ENCODE peak calls at places on chromosome 5, in five cellular contexts. M is GM12878, T is A549, A is HepG2, S is K562. G is an unnamed sample.

GRCh38 chr5:157306690-157307089 is 40.8 kb downstream of the CYFIP2 start:
- DNase-seq in M (no peak), T (no peak), A (no peak), S (no peak), G (no peak)

GRCh38 chr5:24777392-24777791 is 132.6 kb upstream of the CDH10 start:
- DNase-seq in A (no peak), T (no peak), S (no peak), M (no peak), G (no peak)

GRCh38 chr5:132737982-132738770 is 830 bp upstream of the KIF3A start:
- DNase-seq in M (no peak), T (no peak), S (peak), A (no peak), G (no peak)

GRCh38 chr5:75450069-75450468 is 61.4 kb downstream of the CERT1 start:
- DNase-seq in A (no peak), M (no peak), S (no peak), T (no peak), G (no peak)

GRCh38 chr5:133889271-133889905 is 79.0 kb downstream of the C5orf15 start:
- DNase-seq in S (no peak), M (no peak), A (no peak), T (no peak), G (no peak)

GRCh38 chr5:52504584-52505240 is 283.0 kb upstream of the ITGA1 start:
- DNase-seq in S (no peak), T (no peak), A (no peak), M (no peak), G (no peak)

GRCh38 chr5:134642931-134643530 is 5.6 kb upstream of the SEC24A start:
- DNase-seq in T (no peak), A (no peak), M (peak), S (no peak), G (no peak)

GRCh38 chr5:9776525-9776924 is 146.4 kb upstream of the TAS2R1 start:
- DNase-seq in T (no peak), A (no peak), S (no peak), M (no peak), G (peak)

GRCh38 chr5:32767948-32768427 is 56.9 kb downstream of the NPR3 start:
- DNase-seq in A (peak), S (peak), T (peak), M (no peak), G (peak)

GRCh38 chr5:60196382-60197113 is 303.0 kb upstream of the PDE4D start:
- DNase-seq in A (no peak), M (no peak), S (no peak), T (peak), G (peak)

GRCh38 chr5:54646285-54647101 is 128.9 kb downstream of the SNX18 start:
- DNase-seq in A (no peak), T (no peak), S (no peak), M (peak), G (peak)

GRCh38 chr5:3741372-3741770 is 145.7 kb downstream of the IRX1 start:
- DNase-seq in S (no peak), T (peak), M (no peak), A (no peak), G (no peak)

GRCh38 chr5:36692791-36693763 is 86.7 kb downstream of the SLC1A3 start:
- DNase-seq in M (no peak), T (peak), S (peak), A (peak), G (peak)

GRCh38 chr5:158709279-158709678 is 390.4 kb downstream of the EBF1 start:
- DNase-seq in S (no peak), A (no peak), M (no peak), T (no peak), G (no peak)

GRCh38 chr5:155895484-155895883 is 431.5 kb upstream of the SGCD start:
- DNase-seq in A (no peak), S (no peak), T (no peak), M (no peak), G (no peak)

GRCh38 chr5:43573058-43573457 is 16.2 kb upstream of the PAIP1 start:
- DNase-seq in T (no peak), M (no peak), S (no peak), A (no peak), G (peak)

GRCh38 chr5:62281411-62281810 is 24.6 kb upstream of the KIF2A start:
- DNase-seq in M (no peak), S (no peak), A (no peak), T (no peak), G (no peak)

GRCh38 chr5:53167836-53168235 is 58.3 kb upstream of the MOCS2 start:
- DNase-seq in S (no peak), A (no peak), M (no peak), T (no peak), G (peak)

GRCh38 chr5:106921567-106921966 is 749.2 kb downstream of the EFNA5 start:
- DNase-seq in S (no peak), M (no peak), T (no peak), A (no peak), G (no peak)

GRCh38 chr5:171984748-171985419 is 21.6 kb downstream of the FBXW11 start:
- DNase-seq in A (no peak), M (no peak), T (no peak), S (no peak), G (peak)

GRCh38 chr5:79521156-79521555 is 7.2 kb upstream of the HOMER1 start:
- DNase-seq in T (no peak), M (no peak), S (no peak), A (no peak), G (no peak)

GRCh38 chr5:149262315-149262714 is 9.3 kb upstream of the AFAP1L1 start:
- DNase-seq in S (no peak), M (no peak), T (no peak), A (no peak), G (no peak)

GRCh38 chr5:125023673-125024072 is 277.2 kb upstream of the ZNF608 start:
- DNase-seq in M (no peak), A (no peak), T (no peak), S (no peak), G (peak)

GRCh38 chr5:54844905-54845566 is 140.4 kb downstream of the ESM1 start:
- DNase-seq in S (peak), A (peak), T (no peak), M (peak), G (peak)

GRCh38 chr5:81202652-81203051 is 30.5 kb upstream of the CKMT2 start:
- DNase-seq in T (no peak), A (no peak), M (no peak), S (no peak), G (peak)

GRCh38 chr5:98796197-98796972 is 22.9 kb downstream of the RGMB start:
- DNase-seq in S (peak), T (peak), A (peak), M (no peak), G (peak)

GRCh38 chr5:126002222-126002897 is 420.8 kb upstream of the GRAMD2B start:
- DNase-seq in S (no peak), T (no peak), A (no peak), M (no peak), G (peak)

GRCh38 chr5:180799902-180800801 is 2.5 kb downstream of the MGAT1 start:
- DNase-seq in T (no peak), S (no peak), M (no peak), A (no peak), G (peak)

GRCh38 chr5:39394946-39395345 is 29.8 kb downstream of the DAB2 start:
- DNase-seq in M (no peak), S (no peak), A (no peak), T (no peak), G (peak)

GRCh38 chr5:15993934-15994333 is 185.7 kb downstream of the MARCHF11 start:
- DNase-seq in A (no peak), M (no peak), T (no peak), S (no peak), G (peak)

GRCh38 chr5:137563646-137564474 is 64.7 kb upstream of the SPOCK1 start:
- DNase-seq in A (no peak), M (no peak), S (no peak), T (no peak), G (peak)

GRCh38 chr5:169302491-169303118 is 1.7 kb upstream of the SLIT3 start:
- DNase-seq in M (peak), T (peak), S (peak), A (peak), G (peak)

GRCh38 chr5:77791356-77791755 is 15.2 kb upstream of the TBCA start:
- DNase-seq in M (no peak), A (no peak), S (no peak), T (no peak), G (no peak)

DNA sequence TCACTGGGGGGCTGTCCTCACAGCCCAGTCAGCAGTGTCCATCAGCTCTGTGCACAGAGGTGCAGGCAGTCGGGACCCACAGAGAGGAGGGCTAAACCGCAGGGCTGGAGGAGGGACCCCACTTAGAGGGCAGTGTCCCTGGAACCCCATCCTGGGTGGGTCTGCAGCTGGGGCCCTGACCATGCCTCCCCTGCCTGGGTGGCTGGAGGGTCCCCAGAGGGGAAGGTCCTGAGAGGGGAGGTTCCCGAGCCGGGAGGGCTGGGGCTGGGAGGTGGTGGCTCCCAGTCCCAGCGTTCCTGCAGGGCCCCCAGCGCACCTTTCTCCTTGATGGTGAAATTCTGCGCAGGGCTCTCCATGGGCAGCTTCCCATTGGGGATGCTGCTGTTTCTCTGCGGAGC is 32.7 kb downstream of the EXOC3 start:
- DNase-seq in A (no peak), S (no peak), T (no peak), M (no peak), G (no peak)
- H3K4me3 ChIP-seq in A (no peak), S (no peak), T (no peak), M (no peak), G (no peak)

DNA sequence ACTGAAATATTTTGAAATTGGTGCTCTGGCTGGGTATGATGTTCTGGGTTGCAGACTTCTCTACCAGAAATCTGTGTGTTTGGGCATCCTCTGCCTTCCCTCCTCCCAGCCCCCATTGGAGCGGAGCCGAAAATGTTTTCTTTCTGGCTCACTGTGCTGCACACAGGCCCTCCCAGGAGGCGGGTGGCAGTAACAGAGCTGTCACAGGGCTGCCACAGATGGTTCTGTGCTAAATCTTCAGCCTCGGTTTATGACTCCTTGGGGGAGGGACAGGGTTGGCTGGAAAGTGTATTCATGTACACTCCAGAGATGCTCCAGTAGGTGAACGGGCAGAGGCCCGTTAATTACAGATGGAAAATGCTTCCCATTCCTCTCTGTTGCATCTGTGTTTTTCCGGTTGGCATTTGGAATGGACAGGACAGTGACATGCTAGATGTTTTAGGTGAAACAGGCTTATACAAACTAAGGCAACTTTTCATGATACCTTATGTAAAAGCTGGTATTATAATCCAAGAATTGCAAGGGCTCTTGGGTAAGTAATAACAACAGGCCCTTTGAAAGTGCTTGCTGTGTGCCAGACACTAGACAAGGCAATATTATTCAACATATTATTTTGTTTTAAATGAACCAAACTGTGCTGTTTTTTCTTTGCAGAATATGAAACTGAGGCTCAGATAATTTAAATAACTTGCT is 180.2 kb downstream of the ADCY2 start:
- DNase-seq in M (no peak), A (no peak), T (no peak), S (no peak), G (no peak)
- TF ChIP-seq BHLHE40 in M (no peak), A (no peak), T (no peak), S (no peak), G (no peak)

DNA sequence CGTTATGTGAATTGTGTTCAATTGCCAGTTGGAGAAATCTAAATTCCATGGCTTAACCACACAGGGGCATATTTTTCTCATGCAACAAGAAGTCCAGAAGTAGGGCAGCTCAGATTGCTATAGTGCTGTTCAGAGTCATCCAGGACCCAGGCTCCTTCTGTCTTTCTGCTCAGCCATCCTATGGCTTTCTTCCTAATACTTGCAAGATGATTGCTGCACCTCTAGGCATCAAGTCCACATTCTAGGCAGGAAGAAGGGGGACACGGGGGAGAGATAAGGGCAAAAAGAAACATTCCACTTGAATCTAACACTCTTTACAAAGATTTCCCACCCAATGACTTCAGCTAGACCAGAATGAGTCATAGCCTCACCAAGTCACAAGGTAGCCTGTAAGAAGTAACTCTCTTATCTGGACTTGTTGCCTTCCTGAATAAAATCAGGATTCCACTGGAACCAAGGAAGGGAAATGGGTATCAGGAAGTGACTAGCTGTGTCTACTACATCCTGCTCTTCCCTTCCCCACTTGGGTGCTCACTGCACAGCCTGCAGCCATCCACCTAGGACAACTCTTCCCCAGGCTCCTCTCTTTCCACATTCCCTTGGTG is 5.3 kb downstream of the ERAP2 start:
- DNase-seq in T (no peak), S (peak), A (no peak), M (no peak), G (peak)
- H3K4me3 ChIP-seq in T (no peak), S (no peak), A (no peak), M (peak), G (no peak)

GRCh38 chr5:151487544-151487943 is 40.1 kb downstream of the SLC36A1 start:
- DNase-seq in A (no peak), M (no peak), S (no peak), T (no peak), G (no peak)

GRCh38 chr5:151480859-151481258 is 33.5 kb downstream of the SLC36A1 start:
- DNase-seq in M (no peak), S (no peak), A (no peak), T (no peak), G (peak)

GRCh38 chr5:151483176-151483575 is 35.8 kb downstream of the SLC36A1 start:
- DNase-seq in M (no peak), S (no peak), T (no peak), A (no peak), G (peak)

GRCh38 chr5:151480384-151480783 is 33.0 kb downstream of the SLC36A1 start:
- DNase-seq in S (no peak), T (no peak), A (no peak), M (no peak), G (peak)

GRCh38 chr5:151483647-151484046 is 36.2 kb downstream of the SLC36A1 start:
- DNase-seq in S (no peak), M (no peak), A (no peak), T (no peak), G (no peak)
- TF ChIP-seq BHLHE40 in S (no peak), M (no peak), A (no peak), T (no peak), G (no peak)

GRCh38 chr5:141319202-141319601 is 1.4 kb downstream of the TAF7 start:
- DNase-seq in S (no peak), M (no peak), T (no peak), A (no peak), G (no peak)
- H3K4me3 ChIP-seq in S (peak), M (peak), T (peak), A (no peak), G (no peak)

GRCh38 chr5:93208156-93208895 is 372.7 kb downstream of the NR2F1-AS1 start:
- DNase-seq in S (no peak), T (no peak), A (no peak), M (no peak), G (no peak)
- TF ChIP-seq BHLHE40 in S (no peak), T (no peak), A (no peak), M (no peak), G (no peak)

GRCh38 chr5:17436345-17436744 is 61.7 kb upstream of the TAF11L2 start:
- DNase-seq in T (no peak), S (no peak), A (no peak), M (no peak), G (no peak)
- H3K4me3 ChIP-seq in T (no peak), S (no peak), A (no peak), M (peak), G (peak)